ENCODE peak calls at places on chromosomes 3 and 15, in six cellular contexts. One of them, this sample, is unnamed.

GRCh38 chr15:67127925-67128324 is 62.5 kb downstream of the SMAD3 start:
- DNase-seq in H1: no peak
- DNase-seq in GM12891: no peak
- DNase-seq in GM12878: no peak
- DNase-seq in K562: no peak
- DNase-seq in HepG2: no peak
- DNase-seq in this sample: no peak

GRCh38 chr3:156215751-156216150 is 95.4 kb downstream of the KCNAB1 start:
- DNase-seq in HepG2: no peak
- DNase-seq in K562: no peak
- DNase-seq in GM12891: no peak
- DNase-seq in H1: no peak
- DNase-seq in GM12878: no peak
- DNase-seq in this sample: no peak

GRCh38 chr3:73498764-73499622 is 125.7 kb downstream of the PDZRN3 start:
- DNase-seq in K562: no peak
- DNase-seq in GM12878: no peak
- DNase-seq in HepG2: no peak
- DNase-seq in H1: no peak
- DNase-seq in GM12891: no peak
- DNase-seq in this sample: no peak

GRCh38 chr3:45610129-45610528 is 15.6 kb downstream of the LIMD1 start:
- DNase-seq in K562: no peak
- DNase-seq in HepG2: no peak
- DNase-seq in GM12878: no peak
- DNase-seq in GM12891: no peak
- DNase-seq in H1: no peak
- DNase-seq in this sample: no peak

GRCh38 chr3:193016437-193016887 is 98.8 kb upstream of the MB21D2 start:
- DNase-seq in K562: no peak
- DNase-seq in GM12878: no peak
- DNase-seq in HepG2: no peak
- DNase-seq in GM12891: no peak
- DNase-seq in H1: peak; percentile 54
- DNase-seq in this sample: no peak

GRCh38 chr3:104510091-104510860 is 856.4 kb upstream of the ALCAM start:
- DNase-seq in HepG2: no peak
- DNase-seq in GM12891: no peak
- DNase-seq in K562: no peak
- DNase-seq in GM12878: no peak
- DNase-seq in H1: no peak
- DNase-seq in this sample: no peak

GRCh38 chr15:70375006-70375409 is 277.3 kb upstream of the TLE3 start:
- DNase-seq in GM12878: no peak
- DNase-seq in H1: peak; percentile 33
- DNase-seq in GM12891: no peak
- DNase-seq in K562: no peak
- DNase-seq in HepG2: no peak
- DNase-seq in this sample: no peak

GRCh38 chr3:172447611-172448579 is at the start of gene GHSR:
- DNase-seq in H1: no peak
- DNase-seq in K562: no peak
- DNase-seq in GM12891: peak; percentile 8
- DNase-seq in HepG2: no peak
- DNase-seq in GM12878: no peak
- DNase-seq in this sample: no peak

GRCh38 chr3:179653106-179653776 is 401 bp downstream of the USP13 start:
- DNase-seq in K562: peak; percentile 43
- DNase-seq in GM12878: no peak
- DNase-seq in HepG2: peak; percentile 45
- DNase-seq in GM12891: peak; percentile 39
- DNase-seq in H1: peak; percentile 82
- DNase-seq in this sample: peak; percentile 46

GRCh38 chr15:57881361-57881760 is 174.8 kb downstream of the POLR2M start:
- DNase-seq in GM12891: no peak
- DNase-seq in GM12878: no peak
- DNase-seq in K562: no peak
- DNase-seq in HepG2: no peak
- DNase-seq in H1: no peak
- DNase-seq in this sample: no peak

GRCh38 chr3:173411288-173412064 is 13.9 kb downstream of the NLGN1 start:
- DNase-seq in GM12891: no peak
- DNase-seq in GM12878: no peak
- DNase-seq in HepG2: peak; percentile 9
- DNase-seq in K562: no peak
- DNase-seq in H1: no peak
- DNase-seq in this sample: no peak

GRCh38 chr3:197364410-197365071 is 66.1 kb upstream of the DLG1 start:
- DNase-seq in GM12878: no peak
- DNase-seq in HepG2: peak; percentile 97
- DNase-seq in H1: no peak
- DNase-seq in K562: no peak
- DNase-seq in GM12891: no peak
- DNase-seq in this sample: no peak

GRCh38 chr3:364287-364686 is 167.7 kb downstream of the CHL1 start:
- DNase-seq in GM12878: no peak
- DNase-seq in H1: no peak
- DNase-seq in GM12891: no peak
- DNase-seq in HepG2: no peak
- DNase-seq in K562: no peak
- DNase-seq in this sample: no peak

GRCh38 chr3:73547427-73548036 is 77.2 kb downstream of the PDZRN3 start:
- DNase-seq in GM12878: no peak
- DNase-seq in H1: no peak
- DNase-seq in K562: no peak
- DNase-seq in HepG2: no peak
- DNase-seq in GM12891: no peak
- DNase-seq in this sample: no peak

GRCh38 chr15:41581110-41581509 is 22.1 kb downstream of the TYRO3 start:
- DNase-seq in H1: peak; percentile 65
- DNase-seq in GM12891: no peak
- DNase-seq in GM12878: no peak
- DNase-seq in HepG2: no peak
- DNase-seq in K562: peak; percentile 45
- DNase-seq in this sample: no peak

GRCh38 chr15:92383528-92384326 is 10.0 kb upstream of the ST8SIA2 start:
- DNase-seq in HepG2: peak; percentile 15
- DNase-seq in K562: peak; percentile 73
- DNase-seq in H1: peak; percentile 88
- DNase-seq in GM12878: no peak
- DNase-seq in GM12891: no peak
- DNase-seq in this sample: no peak

GRCh38 chr3:122101646-122102045 is 46.5 kb downstream of the CD86 start:
- DNase-seq in HepG2: peak; percentile 56
- DNase-seq in H1: no peak
- DNase-seq in K562: no peak
- DNase-seq in GM12878: peak; percentile 92
- DNase-seq in GM12891: no peak
- DNase-seq in this sample: no peak

GRCh38 chr15:22903427-22903826 is 65.0 kb downstream of the NIPA2 start:
- DNase-seq in GM12878: no peak
- DNase-seq in HepG2: no peak
- DNase-seq in H1: no peak
- DNase-seq in GM12891: no peak
- DNase-seq in K562: no peak
- DNase-seq in this sample: no peak

GRCh38 chr3:56919137-56919796 is 117.5 kb upstream of the ARHGEF3 start:
- DNase-seq in HepG2: no peak
- DNase-seq in H1: no peak
- DNase-seq in GM12891: no peak
- DNase-seq in K562: no peak
- DNase-seq in GM12878: no peak
- DNase-seq in this sample: no peak

GRCh38 chr15:34014556-34014955 is 24.4 kb downstream of the AVEN start:
- DNase-seq in HepG2: no peak
- DNase-seq in GM12891: no peak
- DNase-seq in GM12878: no peak
- DNase-seq in H1: no peak
- DNase-seq in K562: no peak
- DNase-seq in this sample: no peak

GRCh38 chr3:103672346-103672745 is 1237.5 kb downstream of the ZPLD1 start:
- DNase-seq in H1: no peak
- DNase-seq in GM12891: no peak
- DNase-seq in GM12878: no peak
- DNase-seq in K562: no peak
- DNase-seq in HepG2: no peak
- DNase-seq in this sample: no peak

GRCh38 chr3:188051801-188052228 is 102.1 kb upstream of the LPP start:
- DNase-seq in GM12878: no peak
- DNase-seq in K562: no peak
- DNase-seq in H1: no peak
- DNase-seq in GM12891: no peak
- DNase-seq in HepG2: no peak
- DNase-seq in this sample: no peak

GRCh38 chr15:33430564-33430963 is 119.8 kb downstream of the RYR3 start:
- DNase-seq in K562: no peak
- DNase-seq in GM12891: no peak
- DNase-seq in HepG2: no peak
- DNase-seq in H1: no peak
- DNase-seq in GM12878: no peak
- DNase-seq in this sample: no peak

GRCh38 chr3:13299531-13300155 is 120.5 kb downstream of the NUP210 start:
- DNase-seq in K562: no peak
- DNase-seq in HepG2: no peak
- DNase-seq in GM12878: no peak
- DNase-seq in H1: no peak
- DNase-seq in GM12891: no peak
- DNase-seq in this sample: no peak

DNA sequence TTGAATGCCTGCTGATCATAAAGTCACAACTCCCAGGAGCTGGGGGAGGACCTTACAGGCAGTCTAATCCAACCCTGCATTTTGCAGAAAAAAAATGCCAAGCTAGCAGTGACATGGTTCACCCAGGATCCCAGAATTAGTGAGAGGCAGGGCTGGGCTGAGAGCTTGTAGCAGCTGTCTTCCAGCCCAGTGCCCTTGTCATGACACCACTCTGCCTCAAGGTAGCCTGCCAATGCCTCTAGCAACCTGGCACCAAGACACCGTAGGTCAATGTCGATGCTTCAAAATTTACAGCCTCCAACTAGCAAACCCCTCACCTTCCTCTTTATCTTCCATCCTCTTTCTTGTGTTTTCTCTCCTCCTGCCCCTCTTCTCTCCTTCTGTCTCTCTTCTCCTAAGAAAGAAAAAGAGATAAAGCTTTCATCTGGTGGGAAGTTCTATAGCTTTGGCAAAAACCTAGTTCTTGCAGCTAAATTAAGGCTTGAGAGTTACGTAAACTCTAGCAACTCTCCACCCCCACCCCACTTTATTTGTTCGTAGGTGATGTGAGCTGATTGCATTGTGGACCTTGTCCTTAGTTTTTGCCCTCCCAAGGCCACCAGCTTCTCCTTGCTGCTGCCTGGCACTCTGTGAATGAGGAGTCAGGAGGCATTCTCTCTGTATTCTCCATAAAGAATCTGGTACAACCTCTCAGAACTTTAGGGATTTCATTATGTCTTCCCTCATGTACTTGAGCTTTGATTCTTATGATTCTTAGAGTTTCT is 18.3 kb upstream of the BFSP2 start:
- DNase-seq in H1: no peak
- DNase-seq in K562: no peak
- DNase-seq in GM12891: no peak
- DNase-seq in GM12878: no peak
- DNase-seq in HepG2: peak; percentile 28
- DNase-seq in this sample: no peak
- TF ChIP-seq TAF1 in H1: no peak
- TF ChIP-seq TAF1 in K562: no peak
- TF ChIP-seq TAF1 in GM12891: no peak
- TF ChIP-seq TAF1 in GM12878: no peak
- TF ChIP-seq TAF1 in HepG2: no peak
- TF ChIP-seq TAF1 in this sample: no peak

GRCh38 chr15:83092309-83092976 is 15.0 kb upstream of the TM6SF1 start:
- DNase-seq in HepG2: no peak
- DNase-seq in GM12891: no peak
- DNase-seq in H1: no peak
- DNase-seq in K562: peak; percentile 62
- DNase-seq in GM12878: no peak
- DNase-seq in this sample: no peak
- TF ChIP-seq POLR2A in HepG2: no peak
- TF ChIP-seq POLR2A in GM12891: no peak
- TF ChIP-seq POLR2A in H1: no peak
- TF ChIP-seq POLR2A in K562: peak; percentile 68
- TF ChIP-seq POLR2A in GM12878: peak; percentile 57
- TF ChIP-seq POLR2A in this sample: peak; percentile 56

DNA sequence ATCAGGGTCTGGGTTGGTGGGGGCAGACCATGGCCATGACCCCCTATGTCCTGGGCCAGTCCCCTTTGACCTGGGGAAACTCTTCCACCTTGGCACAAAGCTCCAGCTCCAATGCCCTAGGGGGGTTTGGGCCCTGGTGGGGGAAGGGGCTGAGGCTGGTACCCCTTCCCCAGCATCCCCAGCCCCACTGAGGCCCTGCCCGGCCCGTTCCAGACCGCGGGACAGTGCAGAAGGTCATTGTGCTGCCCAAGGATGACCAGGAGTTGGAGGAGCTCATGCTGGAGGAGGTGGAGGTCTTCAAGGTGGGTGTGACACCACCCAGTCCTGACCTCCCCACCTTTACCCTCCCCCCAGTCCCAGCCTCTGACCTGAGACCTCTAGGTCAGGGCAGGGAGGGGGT is 6.2 kb upstream of the GNAT1 start:
- DNase-seq in GM12891: no peak
- DNase-seq in HepG2: no peak
- DNase-seq in K562: no peak
- DNase-seq in H1: no peak
- DNase-seq in GM12878: no peak
- DNase-seq in this sample: no peak
- TF ChIP-seq POLR2AphosphoS5 in GM12891: no peak
- TF ChIP-seq POLR2AphosphoS5 in HepG2: no peak
- TF ChIP-seq POLR2AphosphoS5 in K562: no peak
- TF ChIP-seq POLR2AphosphoS5 in H1: no peak
- TF ChIP-seq POLR2AphosphoS5 in GM12878: no peak
- TF ChIP-seq POLR2AphosphoS5 in this sample: no peak

DNA sequence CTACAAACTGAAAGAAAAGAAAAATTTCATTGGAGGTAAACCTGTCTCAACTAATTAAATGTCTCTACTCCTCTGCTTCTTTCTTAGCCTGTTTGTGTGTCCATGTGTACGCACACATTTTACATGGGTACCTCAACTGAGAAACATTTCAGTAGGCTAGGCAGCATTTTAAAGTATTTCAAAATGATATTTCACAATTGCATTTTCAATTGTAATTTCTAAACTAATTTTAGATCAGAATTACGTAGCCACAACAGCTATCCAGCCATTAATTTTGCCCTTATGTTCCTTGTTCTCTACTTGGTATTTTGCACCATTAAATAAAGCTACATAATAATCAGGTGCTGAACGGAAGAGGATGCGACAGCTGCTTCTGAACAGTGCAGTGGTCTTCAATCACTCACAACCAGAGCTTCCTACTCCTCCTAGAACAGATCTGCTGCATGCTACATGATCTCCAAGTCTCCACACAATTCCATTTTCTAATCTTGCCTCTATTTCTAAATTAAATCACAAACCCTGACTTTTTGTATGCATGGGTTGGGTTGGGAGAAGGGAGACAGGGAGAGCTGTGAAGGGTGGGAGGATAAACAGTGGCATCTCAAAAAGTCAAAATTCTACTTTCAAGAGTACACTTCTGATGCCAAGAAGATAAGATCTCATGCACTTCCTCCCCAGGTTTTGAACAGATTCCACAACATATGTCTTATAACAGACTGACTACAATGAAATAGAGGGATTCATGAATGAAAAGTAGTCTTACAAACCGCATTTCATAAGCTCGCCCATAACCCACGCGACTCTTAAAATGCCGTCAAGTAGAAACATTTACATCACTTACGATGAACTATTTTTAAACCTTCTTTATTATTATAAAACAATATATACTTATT is 57.4 kb downstream of the CHSY1 start:
- DNase-seq in GM12878: no peak
- DNase-seq in HepG2: no peak
- DNase-seq in GM12891: no peak
- DNase-seq in H1: no peak
- DNase-seq in K562: no peak
- DNase-seq in this sample: no peak
- TF ChIP-seq TAF1 in GM12878: no peak
- TF ChIP-seq TAF1 in HepG2: no peak
- TF ChIP-seq TAF1 in GM12891: no peak
- TF ChIP-seq TAF1 in H1: no peak
- TF ChIP-seq TAF1 in K562: no peak
- TF ChIP-seq TAF1 in this sample: no peak

This sample was measured in GM12892.